ENCODE peak calls at places on chromosomes 1 and 21, in six cellular contexts. F is NCI-H1417; W is BJ; K is activated CD4-positive, alpha-beta T cell treated with anti-CD3 and anti-CD28 coated beads, Interleukin-2, amount 50 U/mL, for 48 hours; G is Calu3; O is psoas muscle. B is an unnamed sample.
A peak's percentile ranks its signal among the peaks of the same experiment; 100 is the strongest.

GRCh38 chr1:23797478-23798448 is 2.8 kb downstream of the GALE start:
- DNase-seq in F (no peak), W (no peak), K (no peak), G (no peak), O (no peak), B (no peak)

GRCh38 chr1:63913533-63913932 is 139.7 kb downstream of the ROR1 start:
- DNase-seq in F (no peak), W (no peak), K (no peak), G (no peak), O (no peak), B (no peak)

GRCh38 chr1:93681095-93681548 is 515 bp downstream of the BCAR3 start:
- DNase-seq in F (no peak), W (no peak), K (no peak), G (no peak), O (peak; percentile 29), B (no peak)

GRCh38 chr1:22808846-22809501 is 98.3 kb downstream of the EPHB2 start:
- DNase-seq in F (no peak), W (peak; percentile 44), K (no peak), G (no peak), O (peak; percentile 72), B (no peak)

GRCh38 chr1:192595299-192595698 is 19.7 kb downstream of the RGS1 start:
- DNase-seq in F (no peak), W (no peak), K (no peak), G (no peak), O (no peak), B (no peak)

GRCh38 chr1:109807822-109808680 is 44.3 kb upstream of the EPS8L3 start:
- DNase-seq in F (no peak), W (no peak), K (no peak), G (peak; percentile 13), O (no peak), B (no peak)

GRCh38 chr1:228869312-228869824 is 134.1 kb downstream of the RHOU start:
- DNase-seq in F (no peak), W (no peak), K (no peak), G (no peak), O (no peak), B (no peak)

GRCh38 chr1:19909971-19910370 is 13.4 kb downstream of the PLA2G2E start:
- DNase-seq in F (no peak), W (no peak), K (no peak), G (no peak), O (no peak), B (no peak)

GRCh38 chr21:35204850-35205564 is 155.9 kb upstream of the RUNX1 start:
- DNase-seq in F (no peak), W (peak; percentile 57), K (peak; percentile 31), G (no peak), O (peak; percentile 72), B (peak; percentile 73)

GRCh38 chr1:226634611-226635246 is 86.2 kb downstream of the STUM start:
- DNase-seq in F (no peak), W (no peak), K (no peak), G (no peak), O (no peak), B (no peak)

GRCh38 chr1:40039245-40039756 is 1.2 kb upstream of the CAP1 start:
- DNase-seq in F (peak; percentile 39), W (no peak), K (no peak), G (no peak), O (no peak), B (peak; percentile 88)

B was measured in NB4.